ENCODE peak calls at places on chromosomes 11 and 22, in four cellular contexts. L, S, B and J are unnamed samples.

GRCh38 chr11:30511408-30511807 is 74.7 kb downstream of the MPPED2 start:
- DNase-seq in B (no peak), L (no peak), S (no peak), J (no peak)

GRCh38 chr22:40156001-40156516 is 21.7 kb upstream of the TNRC6B start:
- DNase-seq in B (no peak), L (peak), S (peak), J (no peak)

GRCh38 chr11:120122921-120123683 is 14.8 kb downstream of the TRIM29 start:
- DNase-seq in S (no peak), L (no peak), B (no peak), J (no peak)

GRCh38 chr22:29555065-29555644 is 1.6 kb upstream of the THOC5 start:
- DNase-seq in L (no peak), S (no peak), B (no peak), J (no peak)

GRCh38 chr22:25702046-25702445 is 39.9 kb upstream of the MYO18B start:
- DNase-seq in B (peak), L (peak), S (peak), J (no peak)

GRCh38 chr11:35087648-35088047 is 51.3 kb upstream of the CD44 start:
- DNase-seq in S (no peak), B (no peak), L (no peak), J (no peak)

GRCh38 chr11:94740083-94740974 is 27.8 kb upstream of the AMOTL1 start:
- DNase-seq in L (peak), S (no peak), B (no peak), J (no peak)

GRCh38 chr11:72633068-72633467 is 41.2 kb downstream of the PDE2A start:
- DNase-seq in S (no peak), L (no peak), B (no peak), J (no peak)

GRCh38 chr22:28562324-28562723 is 117.3 kb downstream of the TTC28 start:
- DNase-seq in L (no peak), B (no peak), S (no peak), J (no peak)